ENCODE peak calls at places on chromosomes 12 and 14, in nine cellular contexts. One of them, this sample, is unnamed. For H3K4me1 and H3K36me3, the result is how much of the 10 kb centered on the place peaks cover.

GRCh38 chr14:98799891-98800290 is 472.1 kb downstream of the BCL11B start:
- DNase-seq in lung: no peak
- DNase-seq in CD8-positive, alpha-beta T cell: no peak
- DNase-seq in IMR-90: no peak
- DNase-seq in CD8-positive, alpha-beta memory T cell: no peak
- DNase-seq in neuronal stem cell: no peak
- DNase-seq in naive thymus-derived CD4-positive, alpha-beta T cell: no peak
- DNase-seq in tibial artery: no peak
- DNase-seq in fibroblast of lung: no peak
- DNase-seq in this sample: no peak

GRCh38 chr14:65720171-65720570 is 307.6 kb downstream of the FUT8 start:
- DNase-seq in CD8-positive, alpha-beta memory T cell: no peak
- DNase-seq in fibroblast of lung: no peak
- DNase-seq in IMR-90: no peak
- DNase-seq in CD8-positive, alpha-beta T cell: no peak
- DNase-seq in neuronal stem cell: no peak
- DNase-seq in lung: no peak
- DNase-seq in tibial artery: no peak
- DNase-seq in naive thymus-derived CD4-positive, alpha-beta T cell: no peak
- DNase-seq in this sample: no peak

GRCh38 chr12:50296554-50296953 is 13.2 kb upstream of the LIMA1 start:
- DNase-seq in CD8-positive, alpha-beta memory T cell: no peak
- DNase-seq in CD8-positive, alpha-beta T cell: no peak
- DNase-seq in neuronal stem cell: no peak
- DNase-seq in lung: no peak
- DNase-seq in fibroblast of lung: no peak
- DNase-seq in tibial artery: no peak
- DNase-seq in IMR-90: no peak
- DNase-seq in naive thymus-derived CD4-positive, alpha-beta T cell: no peak
- DNase-seq in this sample: no peak

GRCh38 chr14:64706119-64706465 is 1.9 kb downstream of the PLEKHG3 start:
- DNase-seq in naive thymus-derived CD4-positive, alpha-beta T cell: no peak
- DNase-seq in lung: no peak
- DNase-seq in IMR-90: no peak
- DNase-seq in CD8-positive, alpha-beta memory T cell: no peak
- DNase-seq in fibroblast of lung: no peak
- DNase-seq in neuronal stem cell: no peak
- DNase-seq in tibial artery: no peak
- DNase-seq in CD8-positive, alpha-beta T cell: no peak
- DNase-seq in this sample: no peak

GRCh38 chr12:14272954-14273910 is 92.2 kb upstream of the ATF7IP start:
- DNase-seq in tibial artery: no peak
- DNase-seq in CD8-positive, alpha-beta memory T cell: no peak
- DNase-seq in IMR-90: peak
- DNase-seq in naive thymus-derived CD4-positive, alpha-beta T cell: no peak
- DNase-seq in lung: no peak
- DNase-seq in neuronal stem cell: no peak
- DNase-seq in fibroblast of lung: peak
- DNase-seq in CD8-positive, alpha-beta T cell: no peak
- DNase-seq in this sample: no peak

GRCh38 chr14:99971929-99972747 is 93.1 kb upstream of the EVL start:
- DNase-seq in lung: no peak
- DNase-seq in naive thymus-derived CD4-positive, alpha-beta T cell: no peak
- DNase-seq in CD8-positive, alpha-beta T cell: peak
- DNase-seq in neuronal stem cell: peak
- DNase-seq in tibial artery: no peak
- DNase-seq in CD8-positive, alpha-beta memory T cell: peak
- DNase-seq in IMR-90: peak
- DNase-seq in fibroblast of lung: no peak
- DNase-seq in this sample: no peak

GRCh38 chr12:108143144-108143543 is 14.1 kb downstream of the WSCD2 start:
- DNase-seq in CD8-positive, alpha-beta T cell: no peak
- DNase-seq in neuronal stem cell: no peak
- DNase-seq in fibroblast of lung: no peak
- DNase-seq in IMR-90: no peak
- DNase-seq in tibial artery: no peak
- DNase-seq in lung: no peak
- DNase-seq in naive thymus-derived CD4-positive, alpha-beta T cell: no peak
- DNase-seq in CD8-positive, alpha-beta memory T cell: no peak
- DNase-seq in this sample: no peak

GRCh38 chr12:11823043-11823442 is 173.6 kb downstream of the ETV6 start:
- DNase-seq in CD8-positive, alpha-beta memory T cell: no peak
- DNase-seq in tibial artery: no peak
- DNase-seq in naive thymus-derived CD4-positive, alpha-beta T cell: no peak
- DNase-seq in fibroblast of lung: peak
- DNase-seq in neuronal stem cell: no peak
- DNase-seq in CD8-positive, alpha-beta T cell: no peak
- DNase-seq in lung: no peak
- DNase-seq in IMR-90: peak
- DNase-seq in this sample: no peak

GRCh38 chr14:93132472-93133065 is 16.8 kb upstream of the ITPK1 start:
- DNase-seq in neuronal stem cell: no peak
- DNase-seq in fibroblast of lung: peak
- DNase-seq in CD8-positive, alpha-beta memory T cell: peak
- DNase-seq in naive thymus-derived CD4-positive, alpha-beta T cell: no peak
- DNase-seq in tibial artery: no peak
- DNase-seq in lung: no peak
- DNase-seq in CD8-positive, alpha-beta T cell: peak
- DNase-seq in IMR-90: peak
- DNase-seq in this sample: no peak

GRCh38 chr14:51321036-51321435 is 81.0 kb downstream of the TMX1 start:
- DNase-seq in tibial artery: no peak
- DNase-seq in naive thymus-derived CD4-positive, alpha-beta T cell: no peak
- DNase-seq in lung: no peak
- DNase-seq in IMR-90: no peak
- DNase-seq in neuronal stem cell: no peak
- DNase-seq in fibroblast of lung: peak
- DNase-seq in CD8-positive, alpha-beta memory T cell: no peak
- DNase-seq in CD8-positive, alpha-beta T cell: no peak
- DNase-seq in this sample: no peak

GRCh38 chr12:6360578-6361490 is 14.5 kb downstream of the SCNN1A start:
- DNase-seq in tibial artery: no peak
- DNase-seq in lung: no peak
- DNase-seq in naive thymus-derived CD4-positive, alpha-beta T cell: no peak
- DNase-seq in CD8-positive, alpha-beta memory T cell: no peak
- DNase-seq in neuronal stem cell: no peak
- DNase-seq in IMR-90: no peak
- DNase-seq in fibroblast of lung: no peak
- DNase-seq in CD8-positive, alpha-beta T cell: no peak
- DNase-seq in this sample: no peak

GRCh38 chr14:45359766-45360165 is 106.8 kb upstream of the MIS18BP1 start:
- DNase-seq in neuronal stem cell: no peak
- DNase-seq in CD8-positive, alpha-beta T cell: no peak
- DNase-seq in CD8-positive, alpha-beta memory T cell: no peak
- DNase-seq in lung: no peak
- DNase-seq in tibial artery: no peak
- DNase-seq in IMR-90: peak
- DNase-seq in naive thymus-derived CD4-positive, alpha-beta T cell: no peak
- DNase-seq in fibroblast of lung: peak
- DNase-seq in this sample: no peak

GRCh38 chr12:53219956-53220856 is 11.8 kb downstream of the RARG start:
- DNase-seq in naive thymus-derived CD4-positive, alpha-beta T cell: peak
- DNase-seq in lung: peak
- DNase-seq in CD8-positive, alpha-beta memory T cell: peak
- DNase-seq in IMR-90: peak
- DNase-seq in fibroblast of lung: peak
- DNase-seq in neuronal stem cell: peak
- DNase-seq in tibial artery: no peak
- DNase-seq in CD8-positive, alpha-beta T cell: peak
- DNase-seq in this sample: peak

GRCh38 chr12:122052285-122052684 is 26.3 kb upstream of the MLXIP start:
- DNase-seq in CD8-positive, alpha-beta T cell: no peak
- DNase-seq in lung: no peak
- DNase-seq in IMR-90: no peak
- DNase-seq in neuronal stem cell: no peak
- DNase-seq in tibial artery: no peak
- DNase-seq in fibroblast of lung: peak
- DNase-seq in CD8-positive, alpha-beta memory T cell: no peak
- DNase-seq in naive thymus-derived CD4-positive, alpha-beta T cell: no peak
- DNase-seq in this sample: no peak

GRCh38 chr12:4282892-4283511 is 9.4 kb downstream of the CCND2 start:
- DNase-seq in naive thymus-derived CD4-positive, alpha-beta T cell: no peak
- DNase-seq in lung: no peak
- DNase-seq in IMR-90: no peak
- DNase-seq in tibial artery: no peak
- DNase-seq in CD8-positive, alpha-beta T cell: no peak
- DNase-seq in neuronal stem cell: no peak
- DNase-seq in CD8-positive, alpha-beta memory T cell: no peak
- DNase-seq in fibroblast of lung: no peak
- DNase-seq in this sample: no peak

GRCh38 chr14:35409595-35409994 is 5.0 kb upstream of the NFKBIA start:
- DNase-seq in fibroblast of lung: no peak
- DNase-seq in tibial artery: no peak
- DNase-seq in CD8-positive, alpha-beta memory T cell: no peak
- DNase-seq in neuronal stem cell: no peak
- DNase-seq in lung: no peak
- DNase-seq in naive thymus-derived CD4-positive, alpha-beta T cell: no peak
- DNase-seq in CD8-positive, alpha-beta T cell: no peak
- DNase-seq in IMR-90: no peak
- DNase-seq in this sample: no peak
- H3K4me1 ChIP-seq in fibroblast of lung: under half
- H3K4me1 ChIP-seq in tibial artery: under half
- H3K4me1 ChIP-seq in CD8-positive, alpha-beta memory T cell: under half
- H3K4me1 ChIP-seq in neuronal stem cell: under half
- H3K4me1 ChIP-seq in lung: under half
- H3K4me1 ChIP-seq in naive thymus-derived CD4-positive, alpha-beta T cell: under half
- H3K4me1 ChIP-seq in CD8-positive, alpha-beta T cell: under half
- H3K4me1 ChIP-seq in IMR-90: under half
- H3K4me1 ChIP-seq in this sample: under half

DNA sequence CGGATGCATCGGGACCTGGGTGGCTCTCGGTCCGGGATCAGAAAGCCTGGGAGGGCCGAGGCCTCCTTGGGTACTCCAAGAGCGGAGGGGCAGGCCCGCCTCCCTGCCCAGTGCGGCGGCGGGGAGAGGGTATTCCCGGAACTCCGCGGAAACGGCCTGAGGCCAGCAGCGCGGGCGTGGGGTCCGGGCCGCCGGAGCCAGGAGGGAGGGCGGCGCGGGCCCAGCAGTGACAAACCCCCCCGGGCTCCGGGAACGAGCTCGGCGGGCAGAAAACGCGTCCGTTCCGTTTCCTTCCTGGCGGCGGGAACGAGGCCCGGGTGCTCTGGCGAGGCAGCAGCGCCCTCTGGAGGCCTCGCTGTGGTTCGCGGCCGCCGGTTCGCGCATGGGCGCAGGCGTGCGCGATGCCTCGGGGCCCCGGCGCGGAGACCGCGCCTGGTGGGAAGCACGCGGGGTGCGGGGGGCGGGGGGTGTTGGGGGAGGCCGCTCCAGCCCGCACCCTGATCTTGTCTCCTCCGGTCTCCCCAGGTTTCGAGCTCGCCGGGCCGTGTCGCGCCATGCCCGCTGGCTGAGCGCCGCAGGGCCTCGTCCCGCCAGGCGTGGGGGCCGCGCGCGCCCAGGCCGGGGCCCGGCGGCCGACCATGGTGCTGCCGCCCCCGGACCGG is 1.9 kb downstream of the TMEM121 start:
- DNase-seq in fibroblast of lung: peak
- DNase-seq in IMR-90: peak
- DNase-seq in tibial artery: peak
- DNase-seq in lung: peak
- DNase-seq in CD8-positive, alpha-beta memory T cell: peak
- DNase-seq in neuronal stem cell: peak
- DNase-seq in naive thymus-derived CD4-positive, alpha-beta T cell: peak
- DNase-seq in CD8-positive, alpha-beta T cell: peak
- DNase-seq in this sample: peak
- H3K27ac ChIP-seq in fibroblast of lung: no peak
- H3K27ac ChIP-seq in IMR-90: peak
- H3K27ac ChIP-seq in tibial artery: peak
- H3K27ac ChIP-seq in lung: no peak
- H3K27ac ChIP-seq in CD8-positive, alpha-beta memory T cell: no peak
- H3K27ac ChIP-seq in neuronal stem cell: no peak
- H3K27ac ChIP-seq in naive thymus-derived CD4-positive, alpha-beta T cell: no peak
- H3K27ac ChIP-seq in CD8-positive, alpha-beta T cell: no peak
- H3K27ac ChIP-seq in this sample: no peak

DNA sequence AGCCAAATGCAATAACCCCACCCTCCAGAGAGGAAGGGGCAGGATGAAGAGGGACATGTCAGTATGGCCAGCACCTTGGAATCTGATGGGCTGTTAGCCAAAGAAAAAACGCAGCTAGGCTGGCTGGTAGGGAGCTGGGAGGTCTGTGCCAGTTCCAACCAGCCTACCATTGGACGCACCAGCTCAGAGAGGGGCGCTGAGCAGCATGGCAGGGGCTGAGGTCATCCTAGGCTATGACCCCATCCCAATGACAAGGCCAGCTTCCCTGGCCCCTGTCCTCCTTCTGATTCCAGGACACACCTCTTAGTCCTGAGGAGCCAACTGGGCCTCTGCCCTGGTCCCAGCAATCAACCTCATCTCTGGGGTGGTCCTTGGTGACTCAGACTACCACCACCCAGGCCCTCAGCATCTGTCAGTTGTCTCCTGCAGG is 12.2 kb downstream of the ACTN1 start:
- DNase-seq in naive thymus-derived CD4-positive, alpha-beta T cell: no peak
- DNase-seq in neuronal stem cell: no peak
- DNase-seq in CD8-positive, alpha-beta T cell: no peak
- DNase-seq in IMR-90: no peak
- DNase-seq in CD8-positive, alpha-beta memory T cell: no peak
- DNase-seq in lung: no peak
- DNase-seq in fibroblast of lung: no peak
- DNase-seq in tibial artery: no peak
- DNase-seq in this sample: no peak
- H3K36me3 ChIP-seq in naive thymus-derived CD4-positive, alpha-beta T cell: under half
- H3K36me3 ChIP-seq in neuronal stem cell: under half
- H3K36me3 ChIP-seq in CD8-positive, alpha-beta T cell: under half
- H3K36me3 ChIP-seq in IMR-90: under half
- H3K36me3 ChIP-seq in CD8-positive, alpha-beta memory T cell: under half
- H3K36me3 ChIP-seq in lung: under half
- H3K36me3 ChIP-seq in fibroblast of lung: under half
- H3K36me3 ChIP-seq in tibial artery: under half
- H3K36me3 ChIP-seq in this sample: under half

GRCh38 chr14:101772770-101773169 is 11.3 kb downstream of the PPP2R5C start:
- DNase-seq in tibial artery: no peak
- DNase-seq in fibroblast of lung: no peak
- DNase-seq in neuronal stem cell: no peak
- DNase-seq in CD8-positive, alpha-beta memory T cell: no peak
- DNase-seq in naive thymus-derived CD4-positive, alpha-beta T cell: no peak
- DNase-seq in CD8-positive, alpha-beta T cell: no peak
- DNase-seq in lung: no peak
- DNase-seq in IMR-90: no peak
- DNase-seq in this sample: no peak

GRCh38 chr14:101774006-101774755 is 12.7 kb downstream of the PPP2R5C start:
- DNase-seq in IMR-90: no peak
- DNase-seq in neuronal stem cell: no peak
- DNase-seq in lung: no peak
- DNase-seq in fibroblast of lung: no peak
- DNase-seq in CD8-positive, alpha-beta memory T cell: no peak
- DNase-seq in tibial artery: no peak
- DNase-seq in naive thymus-derived CD4-positive, alpha-beta T cell: no peak
- DNase-seq in CD8-positive, alpha-beta T cell: no peak
- DNase-seq in this sample: no peak

GRCh38 chr14:101767618-101768362 is 6.3 kb downstream of the PPP2R5C start:
- DNase-seq in lung: no peak
- DNase-seq in naive thymus-derived CD4-positive, alpha-beta T cell: no peak
- DNase-seq in IMR-90: no peak
- DNase-seq in CD8-positive, alpha-beta memory T cell: no peak
- DNase-seq in tibial artery: no peak
- DNase-seq in neuronal stem cell: no peak
- DNase-seq in fibroblast of lung: no peak
- DNase-seq in CD8-positive, alpha-beta T cell: no peak
- DNase-seq in this sample: no peak

GRCh38 chr14:101773378-101773777 is 11.9 kb downstream of the PPP2R5C start:
- DNase-seq in CD8-positive, alpha-beta memory T cell: no peak
- DNase-seq in neuronal stem cell: no peak
- DNase-seq in CD8-positive, alpha-beta T cell: no peak
- DNase-seq in IMR-90: no peak
- DNase-seq in fibroblast of lung: no peak
- DNase-seq in tibial artery: no peak
- DNase-seq in naive thymus-derived CD4-positive, alpha-beta T cell: no peak
- DNase-seq in lung: peak
- DNase-seq in this sample: no peak

GRCh38 chr14:101770183-101770582 is 8.7 kb downstream of the PPP2R5C start:
- DNase-seq in CD8-positive, alpha-beta T cell: no peak
- DNase-seq in fibroblast of lung: no peak
- DNase-seq in neuronal stem cell: no peak
- DNase-seq in IMR-90: no peak
- DNase-seq in naive thymus-derived CD4-positive, alpha-beta T cell: no peak
- DNase-seq in lung: no peak
- DNase-seq in CD8-positive, alpha-beta memory T cell: no peak
- DNase-seq in tibial artery: no peak
- DNase-seq in this sample: no peak
- H3K4me1 ChIP-seq in CD8-positive, alpha-beta T cell: under half
- H3K4me1 ChIP-seq in fibroblast of lung: under half
- H3K4me1 ChIP-seq in neuronal stem cell: under half
- H3K4me1 ChIP-seq in IMR-90: under half
- H3K4me1 ChIP-seq in naive thymus-derived CD4-positive, alpha-beta T cell: under half
- H3K4me1 ChIP-seq in lung: under half
- H3K4me1 ChIP-seq in CD8-positive, alpha-beta memory T cell: under half
- H3K4me1 ChIP-seq in tibial artery: under half
- H3K4me1 ChIP-seq in this sample: under half